ENCODE peak calls at places on chromosomes 12 and 14, in nine cellular contexts. One of them, this sample, is unnamed.
A peak's percentile ranks its signal among the peaks of the same experiment; 100 is the strongest.

GRCh38 chr12:30753233-30753632 is 1.5 kb downstream of the CAPRIN2 start:
- DNase-seq in astrocyte of the cerebellum: peak; percentile 36
- DNase-seq in aorta: no peak
- DNase-seq in AG04449: no peak
- DNase-seq in K562: peak; percentile 73
- DNase-seq in endothelial cell of umbilical vein: peak; percentile 52
- DNase-seq in activated gamma-delta T cell: no peak
- DNase-seq in KBM-7: peak; percentile 68
- DNase-seq in neural crest cell: peak; percentile 21
- DNase-seq in this sample: peak; percentile 69

GRCh38 chr12:31322651-31323248 is 3.2 kb downstream of the SINHCAF start:
- DNase-seq in astrocyte of the cerebellum: peak; percentile 55
- DNase-seq in aorta: no peak
- DNase-seq in AG04449: peak; percentile 17
- DNase-seq in K562: peak; percentile 53
- DNase-seq in endothelial cell of umbilical vein: peak; percentile 52
- DNase-seq in activated gamma-delta T cell: no peak
- DNase-seq in KBM-7: peak; percentile 45
- DNase-seq in neural crest cell: no peak
- DNase-seq in this sample: peak; percentile 50

GRCh38 chr12:642633-643477 is 20.4 kb downstream of the NINJ2 start:
- DNase-seq in astrocyte of the cerebellum: no peak
- DNase-seq in aorta: peak; percentile 88
- DNase-seq in AG04449: no peak
- DNase-seq in K562: peak; percentile 79
- DNase-seq in endothelial cell of umbilical vein: peak; percentile 52
- DNase-seq in activated gamma-delta T cell: peak; percentile 76
- DNase-seq in KBM-7: peak; percentile 82
- DNase-seq in neural crest cell: peak; percentile 56
- DNase-seq in this sample: peak; percentile 78

GRCh38 chr14:102196008-102196407 is 56.3 kb downstream of the WDR20 start:
- DNase-seq in astrocyte of the cerebellum: no peak
- DNase-seq in aorta: no peak
- DNase-seq in AG04449: no peak
- DNase-seq in K562: no peak
- DNase-seq in endothelial cell of umbilical vein: no peak
- DNase-seq in activated gamma-delta T cell: no peak
- DNase-seq in KBM-7: no peak
- DNase-seq in neural crest cell: no peak
- DNase-seq in this sample: no peak

GRCh38 chr12:77118696-77119095 is 53.3 kb upstream of the E2F7 start:
- DNase-seq in astrocyte of the cerebellum: no peak
- DNase-seq in aorta: no peak
- DNase-seq in AG04449: no peak
- DNase-seq in K562: no peak
- DNase-seq in endothelial cell of umbilical vein: no peak
- DNase-seq in activated gamma-delta T cell: no peak
- DNase-seq in KBM-7: no peak
- DNase-seq in neural crest cell: no peak
- DNase-seq in this sample: no peak

GRCh38 chr12:49131973-49132461 is 822 bp upstream of the TUBA1B start:
- DNase-seq in astrocyte of the cerebellum: no peak
- DNase-seq in aorta: no peak
- DNase-seq in AG04449: no peak
- DNase-seq in K562: peak; percentile 63
- DNase-seq in endothelial cell of umbilical vein: peak; percentile 62
- DNase-seq in activated gamma-delta T cell: no peak
- DNase-seq in KBM-7: peak; percentile 70
- DNase-seq in neural crest cell: no peak
- DNase-seq in this sample: no peak

GRCh38 chr12:3453947-3454675 is 36.9 kb upstream of the PRMT8 start:
- DNase-seq in astrocyte of the cerebellum: peak; percentile 13
- DNase-seq in aorta: no peak
- DNase-seq in AG04449: peak; percentile 17
- DNase-seq in K562: no peak
- DNase-seq in endothelial cell of umbilical vein: no peak
- DNase-seq in activated gamma-delta T cell: no peak
- DNase-seq in KBM-7: no peak
- DNase-seq in neural crest cell: no peak
- DNase-seq in this sample: no peak

GRCh38 chr12:6476496-6476895 is 6.0 kb upstream of the VAMP1 start:
- DNase-seq in astrocyte of the cerebellum: peak; percentile 46
- DNase-seq in aorta: no peak
- DNase-seq in AG04449: peak; percentile 63
- DNase-seq in K562: no peak
- DNase-seq in endothelial cell of umbilical vein: no peak
- DNase-seq in activated gamma-delta T cell: no peak
- DNase-seq in KBM-7: no peak
- DNase-seq in neural crest cell: no peak
- DNase-seq in this sample: no peak

GRCh38 chr12:122980192-122981035 is at the start of gene ARL6IP4:
- DNase-seq in astrocyte of the cerebellum: no peak
- DNase-seq in aorta: peak; percentile 82
- DNase-seq in AG04449: no peak
- DNase-seq in K562: peak; percentile 75
- DNase-seq in endothelial cell of umbilical vein: peak; percentile 69
- DNase-seq in activated gamma-delta T cell: peak; percentile 57
- DNase-seq in KBM-7: peak; percentile 75
- DNase-seq in neural crest cell: peak; percentile 41
- DNase-seq in this sample: peak; percentile 47

GRCh38 chr12:45259732-45260480 is 44.0 kb downstream of the ANO6 start:
- DNase-seq in astrocyte of the cerebellum: no peak
- DNase-seq in aorta: no peak
- DNase-seq in AG04449: no peak
- DNase-seq in K562: no peak
- DNase-seq in endothelial cell of umbilical vein: peak; percentile 68
- DNase-seq in activated gamma-delta T cell: no peak
- DNase-seq in KBM-7: peak; percentile 85
- DNase-seq in neural crest cell: no peak
- DNase-seq in this sample: no peak

GRCh38 chr12:6936642-6937480 is 6.8 kb upstream of the RNU7-1 start:
- DNase-seq in astrocyte of the cerebellum: no peak
- DNase-seq in aorta: no peak
- DNase-seq in AG04449: no peak
- DNase-seq in K562: no peak
- DNase-seq in endothelial cell of umbilical vein: no peak
- DNase-seq in activated gamma-delta T cell: no peak
- DNase-seq in KBM-7: no peak
- DNase-seq in neural crest cell: no peak
- DNase-seq in this sample: no peak

GRCh38 chr12:115998119-115998633 is 279.3 kb downstream of the MED13L start:
- DNase-seq in astrocyte of the cerebellum: peak; percentile 54
- DNase-seq in aorta: no peak
- DNase-seq in AG04449: peak; percentile 21
- DNase-seq in K562: peak; percentile 53
- DNase-seq in endothelial cell of umbilical vein: peak; percentile 70
- DNase-seq in activated gamma-delta T cell: no peak
- DNase-seq in KBM-7: peak; percentile 69
- DNase-seq in neural crest cell: no peak
- DNase-seq in this sample: peak; percentile 25

GRCh38 chr12:102174117-102174516 is 23.5 kb downstream of the PMCH start:
- DNase-seq in astrocyte of the cerebellum: no peak
- DNase-seq in aorta: no peak
- DNase-seq in AG04449: no peak
- DNase-seq in K562: no peak
- DNase-seq in endothelial cell of umbilical vein: peak; percentile 56
- DNase-seq in activated gamma-delta T cell: no peak
- DNase-seq in KBM-7: no peak
- DNase-seq in neural crest cell: no peak
- DNase-seq in this sample: no peak

This sample was measured in NT2/D1.